ENCODE peak calls at places on chromosomes 16 and 17, in nine cellular contexts. M, F, U, R, P, H, E, G and Z are unnamed samples.

GRCh38 chr16:26569793-26570192 is 496.9 kb upstream of the C16orf82 start:
- DNase-seq in G (no peak), H (no peak), E (no peak), F (peak), P (peak), U (no peak), M (peak), R (peak), Z (no peak)

GRCh38 chr16:51556694-51557327 is 405.7 kb upstream of the SALL1 start:
- DNase-seq in G (peak), U (peak), F (peak), R (no peak), P (peak), M (peak), H (no peak), E (no peak), Z (peak)

GRCh38 chr16:65667013-65667578 is 545.2 kb upstream of the CDH11 start:
- DNase-seq in R (peak), U (no peak), E (no peak), G (peak), M (peak), H (no peak), P (peak), F (peak), Z (no peak)

GRCh38 chr17:39627717-39628516 is 1.2 kb downstream of the PPP1R1B start:
- DNase-seq in M (peak), F (no peak), E (peak), R (peak), G (no peak), H (no peak), P (no peak), U (no peak), Z (no peak)

GRCh38 chr17:50511058-50511457 is 2.8 kb downstream of the MYCBPAP start:
- DNase-seq in G (no peak), F (no peak), E (no peak), P (no peak), R (no peak), U (no peak), M (no peak), H (no peak), Z (no peak)

GRCh38 chr16:76386784-76387183 is 109.6 kb downstream of the CNTNAP4 start:
- DNase-seq in P (no peak), H (no peak), E (no peak), G (peak), R (no peak), U (no peak), M (no peak), F (peak), Z (no peak)

GRCh38 chr16:9003322-9003721 is 39.6 kb upstream of the USP7 start:
- DNase-seq in E (peak), M (no peak), F (no peak), R (no peak), G (no peak), H (no peak), P (peak), U (no peak), Z (no peak)

GRCh38 chr17:17401271-17401781 is 75.5 kb upstream of the MED9 start:
- DNase-seq in E (no peak), F (peak), R (peak), M (peak), P (no peak), H (no peak), G (no peak), U (no peak), Z (no peak)

GRCh38 chr16:11794991-11795886 is 1.8 kb downstream of the ZC3H7A start:
- DNase-seq in U (no peak), M (no peak), G (no peak), H (no peak), R (no peak), E (peak), P (no peak), F (no peak), Z (no peak)

GRCh38 chr17:40121191-40121885 is 433 bp upstream of the MSL1 start:
- DNase-seq in U (peak), G (no peak), R (peak), H (no peak), E (peak), M (peak), P (peak), F (peak), Z (no peak)

GRCh38 chr16:65904361-65904760 is 462.1 kb upstream of the CDH5 start:
- DNase-seq in P (no peak), M (no peak), R (no peak), G (no peak), F (no peak), H (no peak), U (no peak), E (no peak), Z (no peak)

GRCh38 chr17:9212376-9213310 is 191.3 kb downstream of the NTN1 start:
- DNase-seq in R (no peak), U (no peak), G (no peak), E (no peak), H (no peak), P (no peak), M (no peak), F (no peak), Z (no peak)

GRCh38 chr17:40648326-40648968 is 829 bp upstream of the SMARCE1 start:
- DNase-seq in P (peak), M (no peak), R (peak), H (no peak), U (peak), F (no peak), G (no peak), E (no peak), Z (no peak)

GRCh38 chr17:1829189-1829578 is 518 bp downstream of the SMYD4 start:
- DNase-seq in E (peak), U (peak), R (no peak), M (peak), F (no peak), P (peak), H (no peak), G (no peak), Z (no peak)

GRCh38 chr17:1455291-1455747 is 713 bp downstream of the CRK start:
- DNase-seq in H (no peak), G (no peak), P (peak), F (peak), M (peak), U (peak), E (peak), R (peak), Z (peak)

GRCh38 chr17:49521521-49522185 is 26.6 kb downstream of the NGFR start:
- DNase-seq in U (no peak), M (no peak), P (no peak), G (no peak), R (no peak), H (no peak), F (no peak), E (no peak), Z (no peak)

GRCh38 chr17:28538296-28538895 is 14.0 kb downstream of the UNC119 start:
- DNase-seq in G (no peak), H (no peak), P (no peak), E (peak), R (no peak), F (no peak), U (no peak), M (no peak), Z (no peak)

GRCh38 chr17:62819511-62820221 is 11.6 kb upstream of the MARCHF10 start:
- DNase-seq in P (peak), U (peak), G (peak), H (no peak), E (no peak), R (peak), M (peak), F (peak), Z (peak)

GRCh38 chr17:69473801-69474170 is 59.3 kb downstream of the MAP2K6 start:
- DNase-seq in E (no peak), M (no peak), P (no peak), R (no peak), F (no peak), U (peak), G (no peak), H (no peak), Z (peak)

GRCh38 chr16:85347213-85347591 is 234.9 kb upstream of the CIBAR2 start:
- DNase-seq in F (peak), U (no peak), M (peak), E (peak), H (no peak), P (peak), G (no peak), R (peak), Z (no peak)

GRCh38 chr16:637081-638018 is 1.2 kb upstream of the METTL26 start:
- DNase-seq in F (no peak), U (peak), E (peak), G (peak), R (peak), M (peak), P (peak), H (no peak), Z (no peak)

GRCh38 chr17:1783834-1784611 is 22.2 kb downstream of the SERPINF1 start:
- DNase-seq in G (peak), R (peak), U (peak), H (no peak), P (peak), M (no peak), F (peak), E (no peak), Z (peak)

GRCh38 chr16:51825740-51826139 is 674.7 kb upstream of the SALL1 start:
- DNase-seq in P (no peak), R (no peak), E (no peak), U (no peak), M (no peak), F (no peak), H (no peak), G (no peak), Z (no peak)

DNA sequence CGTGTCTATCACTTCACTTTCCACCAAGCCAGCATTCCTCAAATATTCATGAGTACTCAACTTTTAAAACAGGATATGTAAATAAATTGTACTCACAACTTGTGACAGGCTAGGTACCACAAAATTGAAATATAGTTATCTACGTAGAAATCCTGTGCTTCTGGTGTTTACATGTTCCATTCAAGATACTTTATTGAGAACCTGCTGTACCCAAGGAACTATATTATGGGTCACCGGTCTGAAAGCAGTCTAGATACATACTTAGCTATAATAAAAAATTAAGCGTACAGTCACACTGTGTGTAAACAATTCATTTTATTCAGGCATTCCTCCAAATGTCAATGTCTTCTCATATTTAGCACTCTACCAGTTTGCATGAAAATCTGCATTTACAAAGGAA is 482.2 kb upstream of the SOX9 start:
- DNase-seq in U (no peak), M (no peak), P (no peak), H (no peak), E (no peak), F (no peak), R (no peak), G (no peak), Z (no peak)
- H3K4me3 ChIP-seq in U (no peak), M (no peak), P (no peak), H (no peak), E (no peak), F (no peak), R (no peak), G (no peak), Z (no peak)

DNA sequence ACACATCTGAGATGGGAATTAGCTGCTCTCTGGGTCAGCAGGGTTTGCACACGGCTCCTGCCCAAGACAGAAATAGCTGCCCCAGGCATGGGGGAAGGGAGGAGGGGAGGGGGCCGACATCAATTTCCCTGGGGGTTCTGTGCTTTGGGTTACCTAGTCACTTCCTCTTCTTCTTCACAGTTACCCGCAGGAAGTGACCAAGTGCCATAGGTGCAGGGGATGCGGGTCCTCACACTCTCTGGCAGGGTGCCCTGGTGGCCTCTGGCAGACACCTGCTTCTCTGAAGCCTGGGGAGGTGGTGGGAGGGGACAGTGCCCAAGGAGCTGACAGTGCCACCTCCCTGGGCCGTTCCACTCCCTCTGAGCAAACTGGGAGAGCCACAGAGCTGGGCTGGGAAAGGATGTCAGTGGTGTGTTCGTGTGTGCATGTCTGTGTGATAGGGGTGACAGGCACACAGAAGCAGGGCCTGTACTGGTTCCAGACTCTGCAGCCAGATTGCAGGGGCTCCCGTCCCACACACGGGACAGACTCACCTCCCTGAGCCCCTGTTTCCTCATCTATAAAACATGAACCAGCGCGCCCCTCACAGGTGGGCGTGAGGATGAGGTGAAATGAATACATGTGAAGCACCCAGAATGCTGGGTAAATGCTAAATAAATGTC is 18.2 kb downstream of the SCN4A start:
- DNase-seq in H (no peak), E (no peak), F (no peak), G (no peak), R (no peak), M (no peak), P (no peak), U (no peak), Z (no peak)
- TF ChIP-seq CTCF in H (no peak), E (no peak), F (no peak), G (no peak), R (no peak), M (no peak), P (no peak), U (no peak), Z (no peak)

GRCh38 chr17:7572588-7573323 is 6.7 kb upstream of the CD68 start:
- DNase-seq in H (peak), P (peak), U (peak), M (peak), E (peak), F (peak), R (peak), G (peak), Z (peak)

GRCh38 chr17:7573324-7574080 is 5.9 kb upstream of the CD68 start:
- DNase-seq in R (peak), M (peak), E (peak), G (peak), H (peak), P (peak), F (peak), U (peak), Z (no peak)

GRCh38 chr17:7572338-7572587 is 7.2 kb upstream of the CD68 start:
- DNase-seq in M (no peak), U (no peak), F (no peak), P (no peak), E (no peak), G (no peak), H (no peak), R (no peak), Z (no peak)

GRCh38 chr17:7574176-7574953 is 5.1 kb upstream of the CD68 start:
- DNase-seq in M (no peak), G (no peak), P (peak), U (no peak), R (no peak), F (no peak), H (no peak), E (peak), Z (no peak)

DNA sequence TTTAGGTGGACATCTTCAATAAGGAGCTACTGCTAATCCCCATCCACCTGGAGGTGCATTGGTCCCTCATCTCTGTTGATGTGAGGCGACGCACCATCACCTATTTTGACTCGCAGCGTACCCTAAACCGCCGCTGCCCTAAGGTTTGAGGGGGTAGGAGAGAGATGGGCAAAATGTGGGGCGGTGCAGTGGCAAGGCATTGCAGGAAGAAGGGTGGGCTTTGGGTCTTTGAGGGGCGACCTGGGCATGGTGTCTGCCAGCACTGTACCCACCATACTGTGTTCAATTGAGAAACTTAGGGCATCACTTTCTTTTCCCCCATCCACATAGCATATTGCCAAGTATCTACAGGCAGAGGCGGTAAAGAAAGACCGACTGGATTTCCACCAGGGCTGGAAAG is 8.6 kb downstream of the SENP3 start:
- DNase-seq in R (no peak), U (no peak), F (no peak), H (no peak), G (no peak), E (no peak), M (no peak), P (peak), Z (no peak)
- H3K4me3 ChIP-seq in R (no peak), U (no peak), F (no peak), H (no peak), G (no peak), E (no peak), M (no peak), P (no peak), Z (no peak)

GRCh38 chr17:46977750-46978488 is 1.1 kb downstream of the RPRML start:
- DNase-seq in M (peak), P (no peak), U (no peak), F (no peak), E (no peak), G (no peak), R (peak), H (no peak), Z (no peak)

GRCh38 chr17:46978489-46979022 is 497 bp downstream of the RPRML start:
- DNase-seq in M (peak), H (no peak), R (peak), E (no peak), F (no peak), U (no peak), P (no peak), G (no peak), Z (no peak)

GRCh38 chr17:46979023-46979870 is at the start of gene RPRML:
- DNase-seq in R (peak), U (peak), H (no peak), E (peak), G (no peak), M (peak), P (peak), F (peak), Z (no peak)

GRCh38 chr17:46976626-46977270 is 2.3 kb downstream of the RPRML start:
- DNase-seq in F (no peak), H (no peak), U (no peak), P (no peak), E (no peak), G (no peak), M (peak), R (peak), Z (no peak)

DNA sequence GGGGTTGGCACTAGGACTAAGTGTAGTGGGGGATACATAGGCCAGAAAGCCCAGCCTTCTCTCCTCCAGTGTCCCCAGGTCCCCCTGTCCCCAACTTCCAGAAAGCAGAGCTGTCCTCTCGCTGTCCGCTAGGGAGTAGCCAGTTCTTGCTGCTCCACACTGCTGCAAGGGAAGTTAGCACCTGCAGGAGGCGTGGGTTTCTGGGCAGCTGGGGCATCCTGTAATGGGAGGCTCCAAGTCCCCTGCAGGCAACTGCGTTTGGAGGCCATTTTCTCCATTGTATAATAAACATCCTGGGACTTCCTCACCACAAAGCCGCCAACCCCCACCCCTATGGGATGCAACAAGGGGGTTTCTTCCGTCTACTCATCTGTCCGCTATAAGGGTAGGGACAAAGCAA is 1.7 kb downstream of the RPRML start:
- DNase-seq in F (peak), H (no peak), P (peak), G (no peak), R (peak), M (peak), U (no peak), E (no peak), Z (peak)
- TF ChIP-seq CTCF in F (no peak), H (peak), P (peak), G (peak), R (peak), M (peak), U (peak), E (no peak), Z (peak)

DNA sequence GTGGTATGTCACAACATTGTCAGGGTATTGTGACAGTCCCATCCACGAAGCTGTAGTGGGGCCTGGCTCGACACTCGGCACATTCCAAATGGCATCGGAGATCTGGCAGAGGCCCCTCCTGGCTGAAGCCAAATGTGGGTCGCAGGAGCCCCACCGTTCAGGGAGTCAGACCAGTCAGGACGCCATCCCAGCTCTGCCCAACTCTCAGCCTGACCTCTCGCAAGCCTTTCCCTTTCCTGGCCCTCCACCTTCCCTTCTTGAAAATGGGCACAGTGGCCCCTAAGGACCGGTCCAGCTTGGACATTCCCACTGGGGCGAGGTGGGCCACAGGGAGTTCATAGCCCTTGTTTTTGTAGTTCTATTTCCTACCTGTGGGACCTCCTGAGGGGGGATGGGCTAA is 1.6 kb downstream of the NATD1 start:
- DNase-seq in E (no peak), M (no peak), U (no peak), P (no peak), H (no peak), F (no peak), G (no peak), R (no peak), Z (no peak)
- H3K4me3 ChIP-seq in E (no peak), M (no peak), U (peak), P (no peak), H (no peak), F (no peak), G (no peak), R (no peak), Z (no peak)

DNA sequence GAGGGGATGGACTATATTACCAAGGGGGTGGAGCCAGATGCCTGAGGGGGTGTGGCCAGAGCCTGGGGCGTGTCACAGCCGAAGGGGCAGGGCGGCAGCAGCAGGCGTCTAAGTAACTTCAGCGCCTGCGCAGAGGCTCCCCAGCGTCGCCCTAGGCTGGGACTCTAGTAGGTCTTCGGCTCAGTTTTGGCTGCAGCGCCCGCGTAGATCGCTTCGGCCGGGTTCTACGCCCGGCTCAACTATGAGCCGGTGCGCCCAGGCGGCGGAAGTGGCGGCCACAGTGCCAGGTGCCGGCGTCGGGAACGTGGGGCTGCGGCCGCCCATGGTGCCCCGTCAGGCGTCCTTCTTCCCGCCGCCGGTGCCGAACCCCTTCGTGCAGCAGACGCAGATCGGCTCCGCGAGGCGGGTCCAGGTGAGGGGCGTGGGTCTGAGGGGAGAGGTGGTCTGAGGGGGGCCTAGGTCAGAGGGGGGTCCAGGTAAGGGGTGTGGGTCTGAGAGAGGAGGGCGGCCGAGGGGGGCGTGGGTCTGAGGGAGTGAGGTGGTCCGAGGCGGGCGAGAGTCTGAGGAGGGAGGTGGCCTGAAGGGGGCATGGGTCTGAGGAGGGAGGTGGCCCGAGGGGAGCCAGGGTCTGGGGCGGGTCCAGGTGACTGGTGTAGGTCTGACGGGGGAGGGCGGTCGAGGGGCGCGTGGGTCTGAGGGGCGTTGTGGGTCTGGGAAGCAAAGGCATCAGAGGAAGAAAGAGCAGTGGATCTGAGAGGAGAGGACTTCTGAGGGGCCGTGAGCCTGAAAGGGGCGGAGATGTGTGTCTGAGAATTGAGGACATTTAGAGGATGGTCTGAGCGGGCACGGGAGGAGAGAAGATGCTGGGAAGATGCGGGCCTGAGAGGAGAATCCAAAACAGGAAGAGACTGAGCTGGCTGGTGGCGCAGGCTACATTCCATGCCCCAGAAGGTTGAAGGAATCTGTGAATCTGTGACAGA is at the start of gene LPCAT2:
- DNase-seq in G (peak), M (peak), H (no peak), P (peak), R (peak), E (peak), U (peak), F (peak), Z (peak)
- TF ChIP-seq CTCF in G (no peak), M (no peak), H (no peak), P (no peak), R (no peak), E (no peak), U (no peak), F (peak), Z (no peak)